ENCODE peak calls at places on chromosomes 1 and 21, in five cellular contexts. I is CD8-positive, alpha-beta T cell; J is upper lobe of right lung; W is astrocyte of the cerebellum; U is cardiac muscle cell. Z is an unnamed sample.

GRCh38 chr1:5844442-5844841 is 147.8 kb downstream of the NPHP4 start:
- DNase-seq in I (no peak), J (no peak), W (no peak), U (no peak), Z (no peak)

GRCh38 chr1:2474104-2474787 is 1.8 kb upstream of the PLCH2 start:
- DNase-seq in I (no peak), J (no peak), W (no peak), U (peak; percentile 36), Z (no peak)

GRCh38 chr1:84168783-84169182 is 24.7 kb downstream of the PRKACB start:
- DNase-seq in I (no peak), J (no peak), W (no peak), U (no peak), Z (no peak)

GRCh38 chr1:54229281-54229891 is 29.4 kb downstream of the MRPL37 start:
- DNase-seq in I (no peak), J (no peak), W (no peak), U (no peak), Z (no peak)

GRCh38 chr1:189929501-189930099 is 548.1 kb downstream of the BRINP3 start:
- DNase-seq in I (no peak), J (no peak), W (no peak), U (no peak), Z (no peak)

GRCh38 chr1:61616830-61617229 is 108.1 kb downstream of the TM2D1 start:
- DNase-seq in I (no peak), J (no peak), W (no peak), U (no peak), Z (no peak)

GRCh38 chr1:21762022-21762404 is 20.9 kb downstream of the USP48 start:
- DNase-seq in I (no peak), J (no peak), W (no peak), U (no peak), Z (no peak)

GRCh38 chr1:118381197-118381596 is 196.2 kb upstream of the SPAG17 start:
- DNase-seq in I (no peak), J (no peak), W (no peak), U (no peak), Z (no peak)

GRCh38 chr1:3923378-3924185 is 23.5 kb upstream of the C1orf174 start:
- DNase-seq in I (no peak), J (peak; percentile 32), W (no peak), U (no peak), Z (no peak)

GRCh38 chr21:39314155-39315027 is 959 bp upstream of the BRWD1 start:
- DNase-seq in I (peak; percentile 65), J (no peak), W (peak; percentile 42), U (peak; percentile 74), Z (no peak)

GRCh38 chr1:193431265-193431977 is 245.0 kb upstream of the B3GALT2 start:
- DNase-seq in I (no peak), J (no peak), W (no peak), U (no peak), Z (no peak)

GRCh38 chr1:94693029-94693428 is 127.1 kb upstream of the SLC44A3 start:
- DNase-seq in I (no peak), J (no peak), W (no peak), U (no peak), Z (no peak)

GRCh38 chr21:42038826-42039425 is 28.8 kb upstream of the ZBTB21 start:
- DNase-seq in I (no peak), J (no peak), W (no peak), U (no peak), Z (no peak)

GRCh38 chr1:84969489-84970250 is 27.2 kb downstream of the MCOLN2 start:
- DNase-seq in I (no peak), J (no peak), W (no peak), U (no peak), Z (no peak)

GRCh38 chr21:43854773-43855633 is 10.0 kb upstream of the AGPAT3 start:
- DNase-seq in I (no peak), J (no peak), W (no peak), U (peak; percentile 28), Z (no peak)

GRCh38 chr21:43851593-43851992 is 13.4 kb upstream of the AGPAT3 start:
- DNase-seq in I (no peak), J (no peak), W (no peak), U (no peak), Z (no peak)

GRCh38 chr21:43855955-43856354 is 9.1 kb upstream of the AGPAT3 start:
- DNase-seq in I (no peak), J (no peak), W (no peak), U (no peak), Z (no peak)

GRCh38 chr21:43850728-43851295 is 14.2 kb upstream of the AGPAT3 start:
- DNase-seq in I (no peak), J (no peak), W (no peak), U (no peak), Z (no peak)

DNA sequence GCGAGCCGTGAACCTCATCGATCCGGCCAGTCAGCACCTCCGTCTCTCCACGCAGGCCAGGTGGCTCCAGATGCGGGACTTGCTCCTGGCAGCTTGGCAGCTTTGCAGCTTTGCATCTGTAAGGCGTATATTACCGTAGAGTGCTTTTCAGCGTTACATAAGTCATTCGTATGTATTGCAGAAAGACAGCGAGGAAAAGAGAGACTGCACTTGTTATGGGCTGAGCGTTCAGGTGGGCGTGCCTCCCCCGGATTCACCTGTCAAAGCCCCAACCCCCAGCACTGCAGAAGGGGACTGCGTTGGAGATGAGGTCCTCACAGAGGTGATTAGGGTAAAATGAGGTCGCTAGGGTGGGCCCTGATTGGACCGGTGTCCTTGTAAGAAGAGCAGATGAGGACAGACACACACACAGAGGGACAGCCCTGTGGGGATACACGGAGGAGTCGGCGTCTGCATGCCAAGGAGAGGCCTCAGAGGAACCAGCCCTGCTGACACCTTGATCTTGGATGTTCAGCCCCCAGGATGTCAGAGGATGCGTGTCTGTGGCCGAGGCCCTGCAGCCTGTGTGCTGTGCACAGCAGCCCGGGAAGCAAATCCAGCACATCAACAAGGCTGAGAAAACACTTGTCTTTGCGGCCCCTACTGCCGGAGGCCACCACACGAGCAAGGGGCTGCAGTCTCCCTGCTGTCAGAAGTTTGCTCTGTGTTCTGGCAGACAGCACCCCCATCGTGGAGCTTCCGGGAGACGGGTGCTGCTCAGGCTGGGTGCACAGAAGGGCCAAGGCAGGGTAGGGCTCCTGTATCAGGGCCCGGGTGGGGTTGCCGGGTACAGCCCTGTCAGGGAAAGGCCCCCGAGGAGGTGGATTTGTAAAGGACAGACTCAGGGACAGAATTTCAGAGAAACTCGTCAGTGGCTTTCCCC is 10.9 kb upstream of the AGPAT3 start:
- DNase-seq in I (no peak), J (no peak), W (no peak), U (no peak), Z (no peak)
- H3K4me3 ChIP-seq in I (no peak overlapping the region), J (no peak overlapping the region), W (no peak overlapping the region), U (no peak overlapping the region), Z (no peak overlapping the region)

DNA sequence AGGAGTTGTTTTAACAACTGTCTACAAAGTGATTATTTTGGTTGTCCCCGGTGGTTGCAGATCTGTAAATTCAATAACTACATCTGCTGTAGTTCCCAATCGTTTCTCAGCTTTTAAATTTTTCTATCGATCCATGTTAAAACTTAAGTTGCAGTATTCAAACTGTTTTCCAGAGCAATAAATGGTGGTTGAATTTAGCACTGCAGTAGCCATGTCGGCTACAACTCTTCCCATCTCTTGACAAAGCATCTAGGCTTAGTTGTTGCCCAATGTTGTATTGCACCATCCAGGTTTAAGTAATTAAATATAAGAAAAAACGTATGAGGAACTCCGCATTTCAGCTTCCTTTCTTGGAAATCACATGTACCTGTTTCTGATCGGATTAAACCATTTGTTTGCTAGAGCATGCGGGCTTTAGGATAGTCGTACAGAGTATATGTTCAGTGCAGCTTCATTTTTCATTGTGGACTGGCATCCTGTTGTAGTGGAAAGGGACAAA is 996 bp downstream of the CNIH4 start:
- DNase-seq in I (no peak), J (no peak), W (no peak), U (no peak), Z (peak; percentile 61)
- TF ChIP-seq CTCF in I (no peak), J (no peak), W (no peak), U (no peak), Z (no peak)

DNA sequence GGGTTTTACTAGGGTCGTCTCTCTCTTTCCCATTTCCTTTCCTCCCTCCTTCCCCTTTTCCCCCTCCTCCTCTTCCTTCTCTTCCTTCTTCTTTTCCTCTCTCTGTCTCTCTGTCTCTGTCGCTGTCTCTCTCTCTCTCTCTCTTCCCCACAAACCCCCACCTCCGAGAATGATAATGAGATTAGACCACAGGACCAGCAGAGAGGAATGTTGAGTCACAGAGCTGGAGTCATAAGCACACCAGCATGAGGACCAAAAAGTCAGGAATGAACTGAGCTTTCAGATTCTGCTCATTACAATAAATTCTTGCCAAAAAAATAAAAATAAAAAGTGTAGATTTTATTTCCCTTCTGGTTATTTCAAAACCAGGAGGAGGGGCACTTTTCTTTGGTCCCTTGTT is 377.4 kb downstream of the LTN1 start:
- DNase-seq in I (no peak), J (no peak), W (peak; percentile 75), U (no peak), Z (peak; percentile 69)
- H3K4me3 ChIP-seq in I (no peak overlapping the region), J (no peak overlapping the region), W (no peak overlapping the region), U (no peak overlapping the region), Z (no peak overlapping the region)

GRCh38 chr1:246565751-246566127 is 322 bp downstream of the TFB2M start:
- DNase-seq in I (no peak), J (no peak), W (no peak), U (no peak), Z (peak; percentile 34)

GRCh38 chr1:246564839-246565750 is 966 bp downstream of the TFB2M start:
- DNase-seq in I (no peak), J (no peak), W (no peak), U (no peak), Z (no peak)

GRCh38 chr1:246567258-246568235 is 1.3 kb downstream of the CNST start:
- DNase-seq in I (no peak), J (no peak), W (peak; percentile 51), U (peak; percentile 11), Z (peak; percentile 69)

GRCh38 chr1:246566128-246566807 is at the start of the genes CNST and TFB2M:
- DNase-seq in I (peak; percentile 92), J (peak; percentile 98), W (peak; percentile 94), U (peak; percentile 99), Z (peak; percentile 96)

DNA sequence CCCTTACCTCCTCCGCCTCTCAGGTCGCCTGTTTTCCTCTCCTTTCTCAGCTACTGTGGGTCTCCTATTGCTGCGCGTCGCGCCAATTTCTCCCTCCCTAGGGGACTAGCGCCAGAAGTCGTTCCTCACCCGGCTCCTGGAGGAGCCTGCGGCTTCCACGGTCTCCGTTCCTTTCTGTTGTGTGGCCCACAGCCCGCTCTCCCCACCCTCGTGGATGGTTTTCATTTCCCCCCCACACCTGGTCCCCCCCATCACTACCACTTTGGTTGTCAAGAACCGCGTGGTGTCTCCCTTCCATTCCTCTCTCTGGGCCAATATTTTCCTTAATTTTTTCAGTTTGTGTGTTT is 525 bp downstream of the CNST start:
- DNase-seq in I (no peak), J (no peak), W (no peak), U (no peak), Z (no peak)
- TF ChIP-seq CTCF in I (no peak), J (no peak), W (no peak), U (no peak), Z (no peak)

Z was measured in retinal pigment epithelial cell.